ENCODE peak calls at places on chromosomes 5 and 9, in seven cellular contexts. S is GM23248, W is neural progenitor cell, A is PC-3, F is HCT116, U is GM23338, T is hepatocyte. K is an unnamed sample. For H3K79me2, the result is how much of the 10 kb centered on the place peaks cover.

GRCh38 chr5:58849995-58850667 is 267.3 kb downstream of the RAB3C start:
- DNase-seq in A (peak), T (peak), S (peak), U (peak), F (peak), W (peak), K (peak)

GRCh38 chr9:83379045-83379444 is 159.2 kb downstream of the FRMD3 start:
- DNase-seq in W (no peak), T (no peak), U (no peak), A (no peak), F (no peak), S (no peak), K (no peak)

GRCh38 chr5:127774221-127774620 is 71.0 kb downstream of the CCDC192 start:
- DNase-seq in S (no peak), T (no peak), F (no peak), W (no peak), A (no peak), U (no peak), K (no peak)

GRCh38 chr5:154366353-154366752 is 79.4 kb upstream of the SAP30L start:
- DNase-seq in A (no peak), W (no peak), T (no peak), F (peak), S (peak), U (no peak), K (no peak)

GRCh38 chr5:10563132-10563939 is 534 bp upstream of the ANKRD33B start:
- DNase-seq in U (peak), W (peak), A (peak), T (peak), F (no peak), S (peak), K (peak)

GRCh38 chr5:16492398-16493175 is 27.0 kb upstream of the ZNF622 start:
- DNase-seq in T (no peak), W (peak), U (no peak), A (peak), F (no peak), S (peak), K (no peak)

GRCh38 chr9:1458503-1458902 is 408.3 kb downstream of the DMRT2 start:
- DNase-seq in A (peak), W (no peak), U (no peak), T (no peak), F (peak), S (peak), K (no peak)

GRCh38 chr9:109794361-109795012 is 14.5 kb downstream of the PALM2AKAP2 start:
- DNase-seq in S (peak), F (no peak), W (peak), T (no peak), U (no peak), A (no peak), K (no peak)

GRCh38 chr9:136901516-136902258 is 15.4 kb downstream of the TRAF2 start:
- DNase-seq in W (no peak), F (peak), T (peak), S (peak), A (peak), U (no peak), K (peak)

GRCh38 chr5:181160144-181160754 is 12.9 kb downstream of the OR2V2 start:
- DNase-seq in T (peak), S (peak), A (peak), U (peak), W (peak), F (no peak), K (peak)

GRCh38 chr9:127588740-127589506 is 23.2 kb upstream of the STXBP1 start:
- DNase-seq in S (no peak), U (peak), T (no peak), A (no peak), F (no peak), W (no peak), K (no peak)

GRCh38 chr5:171433952-171434676 is 14.7 kb downstream of the FGF18 start:
- DNase-seq in F (no peak), U (no peak), W (no peak), A (no peak), T (no peak), S (no peak), K (no peak)

GRCh38 chr9:100619194-100619593 is 41.3 kb downstream of the CAVIN4 start:
- DNase-seq in T (no peak), F (no peak), A (no peak), S (no peak), U (peak), W (peak), K (no peak)

GRCh38 chr9:109766351-109766750 is 13.6 kb upstream of the PALM2AKAP2 start:
- DNase-seq in U (no peak), A (peak), T (peak), S (peak), F (no peak), W (no peak), K (no peak)

GRCh38 chr5:147732552-147732883 is 50.0 kb downstream of the JAKMIP2 start:
- DNase-seq in F (no peak), T (no peak), S (no peak), A (no peak), W (no peak), U (no peak), K (no peak)

GRCh38 chr9:10697044-10697443 is 84.2 kb upstream of the PTPRD start:
- DNase-seq in S (no peak), T (no peak), W (no peak), A (no peak), U (no peak), F (no peak), K (peak)

GRCh38 chr5:33734541-33734940 is 157.2 kb downstream of the ADAMTS12 start:
- DNase-seq in W (peak), F (no peak), A (peak), S (peak), T (no peak), U (peak), K (no peak)

GRCh38 chr5:73822989-73823339 is 197.0 kb downstream of the ARHGEF28 start:
- DNase-seq in W (no peak), A (peak), S (peak), F (no peak), U (no peak), T (peak), K (no peak)

GRCh38 chr5:95029569-95030366 is 255.1 kb downstream of the MCTP1 start:
- DNase-seq in U (no peak), T (no peak), F (no peak), A (no peak), W (no peak), S (no peak), K (no peak)

GRCh38 chr9:136143215-136144001 is 24.7 kb upstream of the TMEM250 start:
- DNase-seq in A (peak), F (no peak), S (peak), W (peak), U (peak), T (peak), K (peak)

GRCh38 chr9:116342941-116343340 is 189.3 kb downstream of the PAPPA start:
- DNase-seq in T (no peak), F (no peak), W (no peak), U (no peak), S (peak), A (peak), K (no peak)

GRCh38 chr5:167143726-167144125 is 1147.7 kb upstream of the WWC1 start:
- DNase-seq in W (no peak), F (no peak), U (peak), T (no peak), A (no peak), S (no peak), K (no peak)

GRCh38 chr5:28219539-28219938 is 1181.2 kb upstream of the CDH9 start:
- DNase-seq in T (no peak), W (no peak), U (no peak), F (no peak), A (no peak), S (no peak), K (no peak)

GRCh38 chr9:91930475-91930874 is 19.6 kb downstream of the ROR2 start:
- DNase-seq in W (no peak), T (no peak), U (peak), A (no peak), S (peak), F (no peak), K (no peak)

GRCh38 chr5:125695994-125696679 is 727.1 kb upstream of the GRAMD2B start:
- DNase-seq in U (no peak), W (no peak), S (peak), T (peak), A (peak), F (peak), K (no peak)

GRCh38 chr9:70052768-70053167 is 9.1 kb downstream of the MAMDC2 start:
- DNase-seq in U (no peak), S (no peak), A (no peak), T (no peak), F (no peak), W (no peak), K (no peak)

GRCh38 chr9:18531127-18531526 is 57.2 kb downstream of the ADAMTSL1 start:
- DNase-seq in T (no peak), S (no peak), U (no peak), W (no peak), A (no peak), F (no peak), K (no peak)

GRCh38 chr5:111892949-111893348 is 136.0 kb upstream of the NREP start:
- DNase-seq in S (peak), T (no peak), F (no peak), A (no peak), W (no peak), U (no peak), K (no peak)

GRCh38 chr5:55134053-55134722 is 25.8 kb upstream of the GPX8 start:
- DNase-seq in S (no peak), U (no peak), F (no peak), A (no peak), T (no peak), W (no peak), K (no peak)

GRCh38 chr5:146852089-146852488 is 26.5 kb downstream of the PPP2R2B start:
- DNase-seq in F (no peak), T (no peak), U (peak), S (no peak), W (peak), A (no peak), K (no peak)

GRCh38 chr5:156188026-156188425 is 138.9 kb upstream of the SGCD start:
- DNase-seq in F (no peak), A (no peak), T (no peak), W (no peak), S (peak), U (no peak), K (no peak)

GRCh38 chr5:100846722-100847121 is 56.4 kb downstream of the ST8SIA4 start:
- DNase-seq in U (no peak), S (peak), T (no peak), W (no peak), A (no peak), F (no peak), K (no peak)

GRCh38 chr9:110197330-110198187 is 10.4 kb downstream of the C9orf152 start:
- DNase-seq in A (no peak), S (no peak), U (peak), F (no peak), W (no peak), T (no peak), K (no peak)

GRCh38 chr5:143924311-143924710 is 112.3 kb downstream of the HMHB1 start:
- DNase-seq in S (peak), U (no peak), A (peak), F (no peak), W (no peak), T (no peak), K (no peak)

GRCh38 chr9:37342895-37343294 is 79.6 kb upstream of the GRHPR start:
- DNase-seq in W (no peak), S (no peak), A (no peak), F (no peak), U (no peak), T (no peak), K (no peak)

GRCh38 chr9:90523953-90524352 is 118.7 kb downstream of the DIRAS2 start:
- DNase-seq in F (no peak), T (no peak), U (no peak), S (no peak), W (no peak), A (no peak), K (no peak)

GRCh38 chr5:38207343-38207742 is 51.0 kb upstream of the EGFLAM start:
- DNase-seq in A (peak), F (peak), T (peak), S (peak), W (no peak), U (peak), K (no peak)

GRCh38 chr5:54743997-54744788 is 226.6 kb downstream of the SNX18 start:
- DNase-seq in W (peak), T (peak), A (peak), S (peak), F (no peak), U (peak), K (peak)

GRCh38 chr5:125042243-125042887 is 295.9 kb upstream of the ZNF608 start:
- DNase-seq in T (no peak), U (no peak), S (peak), F (no peak), W (no peak), A (no peak), K (no peak)

DNA sequence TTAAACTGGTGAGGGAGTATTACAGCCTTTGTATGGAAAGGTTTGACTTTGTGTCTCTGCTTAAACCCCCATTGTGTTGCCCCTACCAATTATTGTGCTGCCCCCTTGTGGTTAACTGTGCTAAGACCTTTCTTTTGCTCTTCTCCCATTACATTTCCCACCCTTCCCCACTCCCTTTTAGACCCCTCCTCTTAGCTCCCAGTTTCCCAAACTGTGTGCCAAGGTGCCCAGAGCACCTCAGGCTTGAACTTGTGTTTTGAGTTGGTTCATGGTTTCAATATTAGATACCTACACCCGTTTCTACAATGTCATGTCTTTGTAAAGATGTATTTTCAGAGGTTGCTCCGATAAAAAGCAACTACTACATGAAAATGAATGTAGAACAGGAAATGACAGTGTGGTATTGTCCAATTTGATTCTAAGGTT is 2.9 kb downstream of the JAK2 start:
- DNase-seq in W (peak), F (peak), A (peak), S (peak), U (peak), T (peak), K (peak)
- TF ChIP-seq EZH2phosphoT487 in W (no peak), F (no peak), A (no peak), S (no peak), U (no peak), T (no peak), K (no peak)

GRCh38 chr9:133143639-133144141 is 20.0 kb downstream of the GBGT1 start:
- DNase-seq in U (no peak), F (no peak), W (no peak), A (no peak), T (no peak), S (no peak), K (no peak)
- H3K79me2 ChIP-seq in U (under half), F (half or more), W (half or more), A (half or more), T (half or more), S (half or more), K (half or more)

GRCh38 chr5:90866333-90866732 is 307.7 kb downstream of the ADGRV1 start:
- DNase-seq in W (no peak), A (peak), U (peak), F (peak), T (no peak), S (peak), K (no peak)
- TF ChIP-seq EZH2phosphoT487 in W (no peak), A (no peak), U (no peak), F (no peak), T (no peak), S (no peak), K (no peak)

GRCh38 chr9:124666642-124667041 is 104.5 kb downstream of the NR6A1 start:
- DNase-seq in U (no peak), A (no peak), W (no peak), S (no peak), F (no peak), T (no peak), K (no peak)
- H3K79me2 ChIP-seq in U (under half), A (under half), W (half or more), S (half or more), F (under half), T (half or more), K (under half)

DNA sequence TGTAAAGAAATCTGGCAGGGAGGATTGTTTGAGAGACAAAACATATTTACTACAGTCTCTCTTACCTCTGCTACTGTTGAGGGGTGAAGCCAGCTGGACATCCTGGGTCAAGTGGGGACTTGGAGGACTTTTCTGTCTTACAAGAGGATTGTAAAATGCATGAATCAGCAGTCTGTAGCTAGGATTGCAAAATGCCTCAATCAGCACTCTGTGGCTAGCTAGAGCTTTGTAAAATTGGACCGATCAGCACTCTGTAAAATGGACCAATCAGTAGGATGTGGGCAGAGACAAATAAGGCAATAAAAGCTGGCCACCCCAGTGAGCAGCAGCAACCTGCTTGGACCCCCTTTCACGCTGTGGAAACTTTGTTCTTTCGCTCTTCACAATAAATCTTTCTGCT is 995.8 kb upstream of the CDH6 start:
- DNase-seq in W (no peak), U (no peak), T (no peak), S (no peak), A (no peak), F (no peak), K (peak)
- TF ChIP-seq EZH2phosphoT487 in W (no peak), U (no peak), T (no peak), S (no peak), A (no peak), F (no peak), K (no peak)

DNA sequence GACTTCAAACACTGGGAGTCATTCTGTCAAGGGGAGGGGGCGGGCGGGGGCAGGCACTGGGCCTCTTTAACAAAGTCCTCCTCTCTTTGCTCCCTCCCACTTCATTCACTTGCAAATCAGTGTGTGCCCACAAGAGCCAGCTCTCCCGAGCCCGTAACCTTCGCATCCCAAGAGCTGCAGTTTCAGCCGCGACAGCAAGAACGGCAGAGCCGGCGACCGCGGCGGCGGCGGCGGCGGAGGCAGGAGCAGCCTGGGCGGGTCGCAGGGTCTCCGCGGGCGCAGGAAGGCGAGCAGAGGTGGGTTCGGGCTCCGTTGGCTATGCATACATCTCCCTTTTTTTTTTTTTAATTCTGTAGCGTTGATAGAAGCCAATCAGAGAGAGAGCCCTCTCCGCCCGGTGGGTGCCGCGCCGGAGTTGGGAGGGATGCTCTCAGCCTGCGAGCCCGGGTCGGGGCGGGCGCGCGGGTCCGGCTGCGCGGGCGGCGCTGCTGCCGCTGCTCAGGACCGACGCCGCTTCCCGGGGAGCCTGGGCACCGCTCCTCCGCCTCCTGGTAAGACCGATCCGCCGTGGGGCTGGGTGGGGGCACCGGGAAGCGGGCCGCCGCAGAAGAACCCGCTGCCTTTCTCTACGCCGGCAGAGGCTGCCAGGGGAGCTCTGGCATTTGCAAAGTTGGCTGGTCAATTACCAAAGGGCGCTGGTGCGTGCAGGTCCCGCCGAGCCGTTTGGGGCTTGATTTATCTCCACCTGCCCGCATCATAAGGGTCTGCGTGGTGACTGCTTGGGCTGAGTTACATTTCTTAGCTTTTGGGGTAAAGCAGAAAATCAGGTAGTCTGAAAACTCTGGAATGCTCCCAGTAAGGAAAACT is at the start of gene CDH6:
- DNase-seq in F (no peak), S (peak), U (peak), T (peak), W (peak), A (peak), K (no peak)
- H3K79me2 ChIP-seq in F (under half), S (under half), U (under half), T (under half), W (under half), A (under half), K (under half)

DNA sequence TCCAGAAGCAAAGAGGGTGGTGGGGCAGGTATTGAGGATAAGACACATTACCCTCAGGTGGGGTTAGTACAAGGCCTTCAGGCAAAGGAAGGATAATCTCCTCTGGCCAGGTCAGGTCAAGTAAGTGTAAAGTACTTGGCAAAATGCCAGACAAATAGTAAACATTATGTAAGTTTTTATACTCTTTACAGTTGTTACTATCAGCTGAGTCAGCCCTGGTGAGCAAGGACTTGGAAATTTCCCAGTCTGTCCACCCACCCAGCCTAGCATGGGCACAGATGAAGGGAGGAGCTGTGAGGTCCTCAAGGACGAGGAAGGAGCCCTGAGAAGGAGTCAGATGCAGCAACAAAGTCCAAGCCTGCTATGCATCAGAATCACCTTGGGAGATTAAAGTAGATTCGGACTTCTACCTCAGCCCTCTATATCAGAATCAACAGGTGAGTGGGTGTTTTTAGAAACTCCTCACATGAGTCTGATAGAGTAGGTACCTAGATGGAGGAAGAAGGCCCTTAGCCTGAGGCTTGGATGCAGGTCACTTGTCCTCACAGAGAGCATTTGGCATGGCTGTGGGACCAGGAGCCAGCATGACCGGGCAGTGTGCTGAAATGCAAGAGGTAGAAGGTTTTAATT is 50.2 kb upstream of the BARX1 start:
- DNase-seq in F (no peak), S (peak), A (peak), T (peak), W (no peak), U (no peak), K (no peak)
- TF ChIP-seq EZH2phosphoT487 in F (no peak), S (no peak), A (no peak), T (no peak), W (no peak), U (no peak), K (no peak)

GRCh38 chr5:75481024-75481423 is 30.4 kb downstream of the CERT1 start:
- DNase-seq in U (no peak), T (no peak), A (no peak), S (no peak), F (no peak), W (no peak), K (no peak)
- H3K79me2 ChIP-seq in U (half or more), T (half or more), A (under half), S (half or more), F (under half), W (half or more), K (half or more)

GRCh38 chr9:113154936-113155335 is 4.1 kb downstream of the SLC31A2 start:
- DNase-seq in A (no peak), F (no peak), S (no peak), T (no peak), U (no peak), W (no peak), K (no peak)

GRCh38 chr9:113156880-113157279 is 6.1 kb downstream of the SLC31A2 start:
- DNase-seq in T (no peak), S (no peak), U (no peak), W (no peak), A (no peak), F (no peak), K (no peak)

GRCh38 chr9:113154471-113154870 is 3.7 kb downstream of the SLC31A2 start:
- DNase-seq in W (no peak), A (peak), U (no peak), S (peak), T (no peak), F (no peak), K (no peak)

GRCh38 chr9:113158446-113158845 is 7.6 kb downstream of the SLC31A2 start:
- DNase-seq in S (no peak), W (no peak), A (no peak), T (no peak), F (no peak), U (no peak), K (no peak)

GRCh38 chr9:113155911-113156559 is 5.2 kb downstream of the SLC31A2 start:
- DNase-seq in A (no peak), W (no peak), F (no peak), U (no peak), S (no peak), T (no peak), K (no peak)
- TF ChIP-seq EZH2phosphoT487 in A (no peak), W (no peak), F (no peak), U (no peak), S (no peak), T (no peak), K (no peak)